ENCODE peak calls at places on chromosomes 5 and 9, in eight cellular contexts. S is H54; T is ACHN; M is myocyte; J is left ventricle myocardium superior; O is mammary epithelial cell; K is stimulated activated CD8-positive, alpha-beta memory T cell treated with anti-CD3 and anti-CD28 coated beads, Interleukin-2, amount 100 ng/mL, for 48 hours; N is stimulated activated CD4-positive, alpha-beta T cell treated with anti-CD3 and anti-CD28 coated beads, Interleukin-2, amount 100 ng/mL, for 48 hours. D is an unnamed sample.

GRCh38 chr9:120109242-120109641 is 470.7 kb downstream of the CDK5RAP2 start:
- DNase-seq in O (peak), M (no peak), K (no peak), J (no peak), N (no peak), S (peak), T (peak), D (no peak)

GRCh38 chr9:5468850-5469249 is 18.5 kb downstream of the CD274 start:
- DNase-seq in M (no peak), O (no peak), N (no peak), J (no peak), T (no peak), K (no peak), S (no peak), D (no peak)

GRCh38 chr9:87712801-87713277 is 13.1 kb upstream of the CTSL start:
- DNase-seq in T (no peak), S (no peak), K (no peak), O (no peak), J (no peak), N (no peak), M (no peak), D (no peak)

GRCh38 chr5:52041843-52042242 is 658.6 kb downstream of the ISL1 start:
- DNase-seq in K (no peak), J (no peak), T (no peak), O (no peak), S (no peak), N (no peak), M (no peak), D (no peak)

GRCh38 chr5:42636425-42636824 is 120.2 kb upstream of the CCDC152 start:
- DNase-seq in N (no peak), M (no peak), J (no peak), O (peak), T (peak), K (no peak), S (no peak), D (no peak)

GRCh38 chr5:119435436-119436132 is 16.7 kb upstream of the HSD17B4 start:
- DNase-seq in S (no peak), O (peak), N (peak), T (peak), J (peak), K (peak), M (no peak), D (peak)

GRCh38 chr5:79047199-79047598 is 22.3 kb downstream of the DMGDH start:
- DNase-seq in K (no peak), J (no peak), T (no peak), O (no peak), N (no peak), S (no peak), M (no peak), D (no peak)

GRCh38 chr5:156838966-156839365 is 11.1 kb upstream of the PPP1R2B start:
- DNase-seq in K (no peak), M (no peak), N (no peak), O (no peak), S (no peak), J (no peak), T (no peak), D (no peak)

GRCh38 chr5:133032852-133033742 is 6.7 kb upstream of the ZCCHC10 start:
- DNase-seq in N (no peak), M (no peak), S (no peak), J (no peak), K (no peak), O (no peak), T (no peak), D (no peak)

GRCh38 chr9:122144836-122145235 is 14.7 kb downstream of the NDUFA8 start:
- DNase-seq in J (no peak), M (no peak), N (no peak), O (no peak), K (no peak), T (no peak), S (no peak), D (no peak)

GRCh38 chr5:31827862-31828261 is 188.9 kb downstream of the PDZD2 start:
- DNase-seq in T (no peak), J (no peak), N (no peak), O (peak), K (no peak), M (no peak), S (no peak), D (no peak)

GRCh38 chr5:59773286-59773685 is 120.2 kb downstream of the PDE4D start:
- DNase-seq in T (no peak), K (no peak), O (peak), M (no peak), S (no peak), J (no peak), N (no peak), D (no peak)

GRCh38 chr5:80346055-80346454 is 26.3 kb downstream of the SPZ1 start:
- DNase-seq in M (peak), K (no peak), S (peak), J (no peak), O (peak), N (peak), T (peak), D (no peak)

GRCh38 chr5:7917130-7918123 is 48.5 kb downstream of the MTRR start:
- DNase-seq in J (no peak), S (no peak), T (no peak), O (no peak), K (no peak), N (no peak), M (no peak), D (no peak)

GRCh38 chr5:36606437-36607113 is at the start of gene SLC1A3:
- DNase-seq in S (peak), J (peak), M (peak), K (peak), O (peak), N (peak), T (peak), D (peak)

GRCh38 chr9:104836235-104836634 is 72.3 kb downstream of the NIPSNAP3B start:
- DNase-seq in K (no peak), M (no peak), N (no peak), S (no peak), O (no peak), J (no peak), T (no peak), D (no peak)

GRCh38 chr5:5320062-5320805 is 102.2 kb upstream of the ICE1 start:
- DNase-seq in K (no peak), J (no peak), S (no peak), N (no peak), O (no peak), M (no peak), T (no peak), D (no peak)

GRCh38 chr9:20495133-20495532 is 127.2 kb downstream of the MLLT3 start:
- DNase-seq in K (no peak), N (no peak), T (no peak), O (no peak), J (no peak), S (no peak), M (no peak), D (no peak)

GRCh38 chr5:175383350-175383749 is 60.6 kb downstream of the DRD1 start:
- DNase-seq in J (no peak), N (no peak), K (no peak), T (no peak), M (no peak), S (no peak), O (no peak), D (no peak)

GRCh38 chr9:10265102-10265708 is 347.6 kb downstream of the PTPRD start:
- DNase-seq in J (no peak), S (peak), O (peak), T (no peak), K (no peak), N (no peak), M (no peak), D (no peak)

GRCh38 chr9:80793706-80794105 is 895.6 kb downstream of the TLE1 start:
- DNase-seq in M (no peak), O (no peak), K (no peak), S (no peak), J (no peak), T (no peak), N (no peak), D (no peak)

GRCh38 chr5:165057156-165057555 is 1551.7 kb downstream of the MAT2B start:
- DNase-seq in O (no peak), T (no peak), N (no peak), S (no peak), M (no peak), J (no peak), K (no peak), D (no peak)

GRCh38 chr9:76374702-76375543 is 19.3 kb downstream of the RFK start:
- DNase-seq in N (no peak), J (peak), K (no peak), O (peak), S (peak), T (peak), M (peak), D (no peak)

GRCh38 chr9:81719972-81720371 is 30.6 kb upstream of the TLE1 start:
- DNase-seq in J (no peak), O (no peak), T (no peak), M (peak), S (no peak), N (no peak), K (no peak), D (no peak)

GRCh38 chr5:160629007-160629402 is 207.3 kb downstream of the PTTG1 start:
- DNase-seq in S (no peak), J (no peak), K (no peak), M (no peak), O (no peak), N (no peak), T (no peak), D (no peak)

GRCh38 chr5:39132792-39133191 is 58.6 kb upstream of the RICTOR start:
- DNase-seq in K (no peak), S (no peak), N (no peak), T (peak), J (no peak), M (no peak), O (no peak), D (no peak)

GRCh38 chr5:17080361-17080760 is 137.1 kb upstream of the BASP1 start:
- DNase-seq in M (no peak), T (no peak), S (no peak), J (no peak), N (no peak), O (no peak), K (no peak), D (no peak)

GRCh38 chr9:94860678-94861588 is 134.4 kb downstream of the AOPEP start:
- DNase-seq in O (no peak), K (no peak), J (no peak), S (no peak), M (peak), N (peak), T (no peak), D (peak)

GRCh38 chr5:143898381-143898780 is 86.4 kb downstream of the HMHB1 start:
- DNase-seq in M (no peak), N (no peak), T (no peak), K (no peak), S (no peak), O (no peak), J (no peak), D (no peak)

GRCh38 chr5:116395708-116396203 is 178.9 kb downstream of the SEMA6A start:
- DNase-seq in J (no peak), T (no peak), O (no peak), M (no peak), K (no peak), N (no peak), S (no peak), D (no peak)

GRCh38 chr9:115360122-115360521 is 242.2 kb upstream of the TNC start:
- DNase-seq in J (no peak), K (no peak), T (no peak), N (no peak), S (no peak), O (no peak), M (no peak), D (no peak)

GRCh38 chr9:90188656-90189055 is 454.0 kb downstream of the DIRAS2 start:
- DNase-seq in M (no peak), S (no peak), J (no peak), N (no peak), K (no peak), O (no peak), T (no peak), D (no peak)